ENCODE peak calls at places on chromosomes 5 and 9, in four cellular contexts. One of them, this sample, is unnamed.

GRCh38 chr9:113566712-113567071 is 103.2 kb downstream of the RGS3 start:
- DNase-seq in hippocampal formation: no peak
- DNase-seq in ACHN: no peak
- DNase-seq in CD4-positive, alpha-beta memory T cell: no peak
- DNase-seq in this sample: no peak

GRCh38 chr5:41433552-41434181 is 76.7 kb downstream of the PLCXD3 start:
- DNase-seq in hippocampal formation: no peak
- DNase-seq in ACHN: peak
- DNase-seq in CD4-positive, alpha-beta memory T cell: no peak
- DNase-seq in this sample: no peak

GRCh38 chr9:90914868-90915483 is 113.4 kb downstream of the SYK start:
- DNase-seq in hippocampal formation: peak
- DNase-seq in ACHN: peak
- DNase-seq in CD4-positive, alpha-beta memory T cell: peak
- DNase-seq in this sample: peak

GRCh38 chr9:131276891-131277672 is 772 bp upstream of the FAM78A start:
- DNase-seq in hippocampal formation: no peak
- DNase-seq in ACHN: no peak
- DNase-seq in CD4-positive, alpha-beta memory T cell: peak
- DNase-seq in this sample: no peak

GRCh38 chr5:145237843-145238242 is 597.3 kb downstream of the PRELID2 start:
- DNase-seq in hippocampal formation: no peak
- DNase-seq in ACHN: peak
- DNase-seq in CD4-positive, alpha-beta memory T cell: no peak
- DNase-seq in this sample: peak

GRCh38 chr5:71790433-71790832 is 71.4 kb downstream of the CARTPT start:
- DNase-seq in hippocampal formation: no peak
- DNase-seq in ACHN: no peak
- DNase-seq in CD4-positive, alpha-beta memory T cell: no peak
- DNase-seq in this sample: no peak

GRCh38 chr5:63145167-63145566 is 566.5 kb downstream of the LRRC70 start:
- DNase-seq in hippocampal formation: no peak
- DNase-seq in ACHN: no peak
- DNase-seq in CD4-positive, alpha-beta memory T cell: no peak
- DNase-seq in this sample: no peak

GRCh38 chr9:86721843-86722705 is 225.2 kb downstream of the GAS1 start:
- DNase-seq in hippocampal formation: no peak
- DNase-seq in ACHN: peak
- DNase-seq in CD4-positive, alpha-beta memory T cell: no peak
- DNase-seq in this sample: no peak

GRCh38 chr9:127837346-127837745 is 17.1 kb downstream of the ENG start:
- DNase-seq in hippocampal formation: no peak
- DNase-seq in ACHN: no peak
- DNase-seq in CD4-positive, alpha-beta memory T cell: no peak
- DNase-seq in this sample: no peak

GRCh38 chr9:22170162-22170932 is 161.2 kb upstream of the CDKN2B start:
- DNase-seq in hippocampal formation: no peak
- DNase-seq in ACHN: no peak
- DNase-seq in CD4-positive, alpha-beta memory T cell: no peak
- DNase-seq in this sample: no peak

GRCh38 chr5:100855940-100856339 is 47.1 kb downstream of the ST8SIA4 start:
- DNase-seq in hippocampal formation: no peak
- DNase-seq in ACHN: no peak
- DNase-seq in CD4-positive, alpha-beta memory T cell: no peak
- DNase-seq in this sample: no peak

GRCh38 chr9:14522627-14523379 is 170.4 kb downstream of the ZDHHC21 start:
- DNase-seq in hippocampal formation: no peak
- DNase-seq in ACHN: no peak
- DNase-seq in CD4-positive, alpha-beta memory T cell: no peak
- DNase-seq in this sample: no peak

GRCh38 chr9:110429453-110429852 is 91.8 kb upstream of the TXNDC8 start:
- DNase-seq in hippocampal formation: no peak
- DNase-seq in ACHN: no peak
- DNase-seq in CD4-positive, alpha-beta memory T cell: no peak
- DNase-seq in this sample: no peak

This sample was measured in DMS153.